ENCODE peak calls at places on chromosomes 12 and 14, in four cellular contexts. One of them, this sample, is unnamed.

GRCh38 chr14:51715742-51716141 is 64.0 kb downstream of the FRMD6 start:
- DNase-seq in HepG2: no peak
- DNase-seq in K562: no peak
- DNase-seq in GM12878: no peak
- DNase-seq in this sample: no peak

GRCh38 chr14:27958757-27959156 is 807.8 kb upstream of the FOXG1 start:
- DNase-seq in HepG2: no peak
- DNase-seq in K562: no peak
- DNase-seq in GM12878: no peak
- DNase-seq in this sample: no peak

GRCh38 chr14:92890830-92891598 is 31.9 kb upstream of the CHGA start:
- DNase-seq in HepG2: no peak
- DNase-seq in K562: no peak
- DNase-seq in GM12878: no peak
- DNase-seq in this sample: no peak

GRCh38 chr12:67772276-67773169 is 124.0 kb downstream of the DYRK2 start:
- DNase-seq in HepG2: no peak
- DNase-seq in K562: no peak
- DNase-seq in GM12878: no peak
- DNase-seq in this sample: peak; percentile 86

GRCh38 chr12:63308701-63309100 is 157.7 kb upstream of the AVPR1A start:
- DNase-seq in HepG2: no peak
- DNase-seq in K562: no peak
- DNase-seq in GM12878: no peak
- DNase-seq in this sample: no peak

GRCh38 chr14:52844262-52845060 is 53.1 kb upstream of the GNPNAT1 start:
- DNase-seq in HepG2: peak; percentile 74
- DNase-seq in K562: no peak
- DNase-seq in GM12878: no peak
- DNase-seq in this sample: peak; percentile 57

GRCh38 chr12:124705545-124706138 is 138.2 kb upstream of the NCOR2 start:
- DNase-seq in HepG2: no peak
- DNase-seq in K562: no peak
- DNase-seq in GM12878: no peak
- DNase-seq in this sample: no peak

GRCh38 chr12:108896331-108896730 is 16.4 kb downstream of the DAO start:
- DNase-seq in HepG2: no peak
- DNase-seq in K562: no peak
- DNase-seq in GM12878: no peak
- DNase-seq in this sample: no peak

GRCh38 chr14:101504096-101504948 is 57.0 kb upstream of the DIO3 start:
- DNase-seq in HepG2: no peak
- DNase-seq in K562: no peak
- DNase-seq in GM12878: no peak
- DNase-seq in this sample: no peak

GRCh38 chr14:38882533-38882932 is 220.5 kb downstream of the SEC23A start:
- DNase-seq in HepG2: no peak
- DNase-seq in K562: no peak
- DNase-seq in GM12878: no peak
- DNase-seq in this sample: no peak

GRCh38 chr14:67710209-67710608 is 8.5 kb downstream of the RDH12 start:
- DNase-seq in HepG2: no peak
- DNase-seq in K562: no peak
- DNase-seq in GM12878: no peak
- DNase-seq in this sample: peak; percentile 67

GRCh38 chr12:100251917-100252316 is 15.0 kb downstream of the DEPDC4 start:
- DNase-seq in HepG2: peak; percentile 83
- DNase-seq in K562: no peak
- DNase-seq in GM12878: no peak
- DNase-seq in this sample: no peak

GRCh38 chr12:119668315-119668651 is 350 bp downstream of the PRKAB1 start:
- DNase-seq in HepG2: no peak
- DNase-seq in K562: no peak
- DNase-seq in GM12878: no peak
- DNase-seq in this sample: no peak

GRCh38 chr12:11798856-11799530 is 149.5 kb downstream of the ETV6 start:
- DNase-seq in HepG2: peak; percentile 29
- DNase-seq in K562: peak; percentile 43
- DNase-seq in GM12878: no peak
- DNase-seq in this sample: no peak

GRCh38 chr12:43758247-43758727 is 303 bp downstream of the PUS7L start:
- DNase-seq in HepG2: peak; percentile 37
- DNase-seq in K562: peak; percentile 56
- DNase-seq in GM12878: peak; percentile 17
- DNase-seq in this sample: peak; percentile 36

GRCh38 chr12:10279937-10280336 is 27.7 kb upstream of the KLRD1 start:
- DNase-seq in HepG2: no peak
- DNase-seq in K562: no peak
- DNase-seq in GM12878: no peak
- DNase-seq in this sample: no peak

GRCh38 chr14:41806355-41806975 is 199.8 kb downstream of the LRFN5 start:
- DNase-seq in HepG2: no peak
- DNase-seq in K562: no peak
- DNase-seq in GM12878: no peak
- DNase-seq in this sample: no peak

GRCh38 chr14:66070542-66071319 is 415.4 kb upstream of the CCDC196 start:
- DNase-seq in HepG2: peak; percentile 18
- DNase-seq in K562: peak; percentile 65
- DNase-seq in GM12878: no peak
- DNase-seq in this sample: peak; percentile 90

GRCh38 chr12:2051700-2052625 is 824 bp upstream of the CACNA1C start:
- DNase-seq in HepG2: no peak
- DNase-seq in K562: no peak
- DNase-seq in GM12878: no peak
- DNase-seq in this sample: peak; percentile 60
- H3K4me3 ChIP-seq in HepG2: no peak overlapping the region
- H3K4me3 ChIP-seq in K562: no peak overlapping the region
- H3K4me3 ChIP-seq in GM12878: no peak overlapping the region
- H3K4me3 ChIP-seq in this sample: peak overlapping the region; percentile 65

GRCh38 chr12:70842942-70843341 is 77.6 kb downstream of the PTPRR start:
- DNase-seq in HepG2: no peak
- DNase-seq in K562: no peak
- DNase-seq in GM12878: no peak
- DNase-seq in this sample: no peak

GRCh38 chr12:70842136-70842535 is 78.4 kb downstream of the PTPRR start:
- DNase-seq in HepG2: no peak
- DNase-seq in K562: no peak
- DNase-seq in GM12878: no peak
- DNase-seq in this sample: no peak

GRCh38 chr12:70843363-70843762 is 77.2 kb downstream of the PTPRR start:
- DNase-seq in HepG2: no peak
- DNase-seq in K562: no peak
- DNase-seq in GM12878: no peak
- DNase-seq in this sample: no peak

GRCh38 chr12:70847871-70848270 is 72.7 kb downstream of the PTPRR start:
- DNase-seq in HepG2: no peak
- DNase-seq in K562: no peak
- DNase-seq in GM12878: no peak
- DNase-seq in this sample: no peak

GRCh38 chr12:70845268-70845667 is 75.3 kb downstream of the PTPRR start:
- DNase-seq in HepG2: no peak
- DNase-seq in K562: no peak
- DNase-seq in GM12878: no peak
- DNase-seq in this sample: no peak
- TF ChIP-seq CREB1 in HepG2: no peak
- TF ChIP-seq CREB1 in K562: no peak
- TF ChIP-seq CREB1 in GM12878: no peak
- TF ChIP-seq CREB1 in this sample: no peak

GRCh38 chr12:96500686-96501085 is 11.3 kb downstream of the CFAP54 start:
- DNase-seq in HepG2: no peak
- DNase-seq in K562: no peak
- DNase-seq in GM12878: no peak
- DNase-seq in this sample: no peak

GRCh38 chr12:96501908-96502307 is 12.5 kb downstream of the CFAP54 start:
- DNase-seq in HepG2: no peak
- DNase-seq in K562: peak; percentile 45
- DNase-seq in GM12878: no peak
- DNase-seq in this sample: no peak

GRCh38 chr12:96502949-96503532 is 13.7 kb downstream of the CFAP54 start:
- DNase-seq in HepG2: no peak
- DNase-seq in K562: no peak
- DNase-seq in GM12878: no peak
- DNase-seq in this sample: no peak

GRCh38 chr12:96502477-96502876 is 13.1 kb downstream of the CFAP54 start:
- DNase-seq in HepG2: no peak
- DNase-seq in K562: peak; percentile 22
- DNase-seq in GM12878: peak; percentile 78
- DNase-seq in this sample: peak; percentile 21

DNA sequence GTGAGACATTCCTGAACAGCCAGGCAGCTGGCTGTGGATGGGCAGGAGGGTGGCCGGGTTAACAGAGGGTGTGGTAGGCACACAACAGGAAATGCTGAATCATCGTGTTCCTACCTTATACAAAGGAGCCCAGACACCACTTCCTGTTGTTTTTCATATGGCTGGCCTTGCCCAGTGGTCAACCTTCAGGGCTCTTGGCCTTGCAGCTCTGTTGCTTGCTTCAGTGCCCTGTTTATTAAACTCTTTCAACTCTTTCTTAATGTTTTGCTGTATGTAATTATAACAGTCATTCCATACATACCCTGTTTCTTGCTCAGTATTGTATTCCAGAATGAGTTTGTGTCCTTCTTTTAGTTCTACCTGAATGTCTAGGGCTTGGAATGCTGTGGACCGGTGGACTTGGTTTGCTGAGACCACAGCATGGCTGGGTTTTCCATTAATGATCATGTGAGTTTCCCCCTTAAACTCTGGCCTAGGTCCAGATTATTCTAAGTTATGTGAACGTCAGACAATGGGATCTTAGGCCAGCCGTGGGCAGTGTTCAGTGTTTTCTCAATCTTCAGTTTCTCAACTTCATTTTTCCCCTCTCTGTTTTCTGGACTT is 11.9 kb downstream of the CFAP54 start:
- DNase-seq in HepG2: peak; percentile 55
- DNase-seq in K562: peak; percentile 47
- DNase-seq in GM12878: peak; percentile 69
- DNase-seq in this sample: peak; percentile 45
- H3K4me3 ChIP-seq in HepG2: peak overlapping the region; percentile 12
- H3K4me3 ChIP-seq in K562: no peak overlapping the region
- H3K4me3 ChIP-seq in GM12878: no peak overlapping the region
- H3K4me3 ChIP-seq in this sample: no peak overlapping the region

DNA sequence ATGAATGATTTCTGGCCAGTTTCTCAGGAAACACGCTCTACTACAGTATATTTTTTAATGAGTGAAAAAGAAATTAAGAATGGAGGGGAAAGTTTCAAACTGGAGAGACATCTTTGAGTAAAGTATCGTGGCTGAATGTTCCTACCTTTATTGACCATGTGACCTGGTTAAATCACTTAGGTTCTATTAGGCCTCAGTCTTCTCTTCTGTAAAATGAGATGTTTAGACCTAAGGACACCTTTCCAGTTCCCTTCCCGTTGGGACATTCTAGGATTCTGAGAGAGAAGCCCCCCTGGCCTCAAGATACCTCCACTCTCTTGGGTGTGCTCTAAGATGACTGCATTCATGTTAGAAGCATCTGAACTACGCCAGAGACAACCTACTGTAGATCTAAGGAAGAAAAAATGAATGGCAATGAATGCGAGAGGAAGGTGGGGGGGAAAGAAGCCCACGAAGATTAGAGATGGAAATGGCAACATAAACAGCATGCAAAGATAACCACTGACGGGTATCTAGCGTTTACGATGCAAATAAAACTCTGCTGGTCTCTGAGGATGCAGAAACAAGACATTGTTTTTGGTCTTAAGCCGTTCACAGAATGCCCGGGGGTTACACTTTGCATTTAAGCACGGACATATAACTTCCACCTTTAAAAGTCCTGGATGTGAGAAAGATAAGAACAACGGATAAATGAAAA is 632 bp upstream of the CPSF6 start:
- DNase-seq in HepG2: no peak
- DNase-seq in K562: no peak
- DNase-seq in GM12878: no peak
- DNase-seq in this sample: no peak
- TF ChIP-seq CREB1 in HepG2: no peak
- TF ChIP-seq CREB1 in K562: no peak
- TF ChIP-seq CREB1 in GM12878: no peak
- TF ChIP-seq CREB1 in this sample: no peak

GRCh38 chr12:6964605-6965025 is 5.8 kb downstream of the PHB2 start:
- DNase-seq in HepG2: no peak
- DNase-seq in K562: peak; percentile 49
- DNase-seq in GM12878: no peak
- DNase-seq in this sample: no peak

GRCh38 chr12:6963016-6963731 is 7.3 kb downstream of the PHB2 start:
- DNase-seq in HepG2: no peak
- DNase-seq in K562: no peak
- DNase-seq in GM12878: no peak
- DNase-seq in this sample: peak; percentile 95

GRCh38 chr12:6962285-6963015 is 8.0 kb downstream of the PHB2 start:
- DNase-seq in HepG2: no peak
- DNase-seq in K562: no peak
- DNase-seq in GM12878: no peak
- DNase-seq in this sample: peak; percentile 58

GRCh38 chr12:6965026-6965661 is 5.3 kb downstream of the PHB2 start:
- DNase-seq in HepG2: peak; percentile 72
- DNase-seq in K562: peak; percentile 79
- DNase-seq in GM12878: no peak
- DNase-seq in this sample: peak; percentile 96

DNA sequence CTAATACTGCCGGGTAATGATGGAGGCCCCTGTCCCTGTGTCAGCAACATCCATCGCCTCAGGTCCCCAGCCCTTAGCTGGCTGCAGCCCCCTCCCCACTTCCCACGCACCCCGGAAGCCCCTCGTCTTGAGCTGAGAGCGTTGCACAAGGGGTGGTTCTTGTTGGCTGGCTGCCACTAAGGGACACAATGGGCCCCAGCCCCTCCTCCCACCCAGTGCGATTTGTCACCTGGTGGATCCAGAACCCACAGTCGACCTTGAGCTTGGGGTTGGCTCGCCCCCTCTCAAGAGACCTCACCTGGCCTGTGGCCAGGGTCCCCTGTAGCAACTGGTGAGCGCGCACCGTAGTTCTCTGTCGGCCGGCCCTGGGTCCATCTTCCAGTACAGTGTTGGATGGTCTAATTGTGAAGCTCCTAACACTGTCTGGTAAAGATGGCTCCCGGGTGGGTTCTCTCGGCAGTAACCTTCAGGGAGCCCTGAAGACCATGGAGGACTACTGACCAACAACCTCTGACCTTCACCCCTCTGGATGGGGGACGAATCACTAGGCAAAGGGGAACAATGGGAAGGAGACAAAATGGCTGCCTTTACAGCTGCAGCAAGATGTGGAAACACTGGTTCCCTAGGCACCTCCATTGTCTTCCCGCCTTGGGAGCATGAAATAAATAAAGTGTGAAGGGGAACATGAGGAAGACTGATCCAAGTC is 6.6 kb downstream of the PHB2 start:
- DNase-seq in HepG2: no peak
- DNase-seq in K562: no peak
- DNase-seq in GM12878: no peak
- DNase-seq in this sample: no peak
- H3K4me3 ChIP-seq in HepG2: no peak overlapping the region
- H3K4me3 ChIP-seq in K562: no peak overlapping the region
- H3K4me3 ChIP-seq in GM12878: no peak overlapping the region
- H3K4me3 ChIP-seq in this sample: peak overlapping the region; percentile 95

GRCh38 chr12:70812124-70812523 is 108.4 kb downstream of the PTPRR start:
- DNase-seq in HepG2: no peak
- DNase-seq in K562: no peak
- DNase-seq in GM12878: no peak
- DNase-seq in this sample: no peak
- TF ChIP-seq CREB1 in HepG2: no peak
- TF ChIP-seq CREB1 in K562: no peak
- TF ChIP-seq CREB1 in GM12878: no peak
- TF ChIP-seq CREB1 in this sample: no peak